ENCODE peak calls at places on chromosomes 16 and 17, in five cellular contexts. M is adipocyte, U is PC-9, K is GDM1, G is EH. F is an unnamed sample.

GRCh38 chr17:74282587-74283370 is 8.7 kb downstream of the DNAI2 start:
- DNase-seq in M (no peak), U (no peak), K (no peak), G (no peak), F (no peak)

GRCh38 chr16:85202631-85203461 is 90.6 kb upstream of the CIBAR2 start:
- DNase-seq in M (peak), U (no peak), K (no peak), G (peak), F (peak)

GRCh38 chr17:1006054-1006453 is 9.1 kb downstream of the TIMM22 start:
- DNase-seq in M (no peak), U (no peak), K (no peak), G (no peak), F (no peak)

GRCh38 chr16:2497116-2497630 is 16.6 kb upstream of the ATP6V0C start:
- DNase-seq in M (no peak), U (peak), K (no peak), G (no peak), F (peak)

GRCh38 chr16:73031155-73031866 is 16.6 kb downstream of the ZFHX3 start:
- DNase-seq in M (peak), U (no peak), K (no peak), G (peak), F (peak)

GRCh38 chr16:69513180-69513966 is 52.4 kb upstream of the NFAT5 start:
- DNase-seq in M (peak), U (peak), K (no peak), G (peak), F (peak)

GRCh38 chr17:45759761-45760160 is 24.4 kb upstream of the CRHR1 start:
- DNase-seq in M (no peak), U (no peak), K (no peak), G (no peak), F (no peak)

GRCh38 chr17:82876149-82876548 is 36.3 kb upstream of the ZNF750 start:
- DNase-seq in M (no peak), U (peak), K (no peak), G (no peak), F (no peak)

F was measured in astrocyte of the hippocampus.